ENCODE peak calls at places on chromosome 10, in eight cellular contexts. R, W, P, H, G, Z, V and D are unnamed samples.

GRCh38 chr10:86287966-86288579 is 78.5 kb downstream of the GRID1 start:
- DNase-seq in R (no peak), W (no peak), P (no peak), H (peak; percentile 15), G (no peak), Z (no peak), V (peak; percentile 50), D (no peak)

GRCh38 chr10:49398000-49398861 is 2.3 kb upstream of the DRGX start:
- DNase-seq in R (peak; percentile 60), W (peak; percentile 63), P (no peak), H (no peak), G (peak; percentile 10), Z (peak; percentile 62), V (peak; percentile 59), D (peak; percentile 41)

GRCh38 chr10:29691564-29692064 is 56.8 kb upstream of the SVIL start:
- DNase-seq in R (peak; percentile 55), W (no peak), P (no peak), H (peak; percentile 73), G (no peak), Z (no peak), V (peak; percentile 64), D (no peak)

GRCh38 chr10:69515699-69516547 is 57.3 kb downstream of the NEUROG3 start:
- DNase-seq in R (peak; percentile 78), W (peak; percentile 89), P (no peak), H (peak; percentile 76), G (peak; percentile 52), Z (no peak), V (no peak), D (peak; percentile 58)

GRCh38 chr10:92914478-92915066 is 66.3 kb downstream of the EXOC6 start:
- DNase-seq in R (peak; percentile 43), W (peak; percentile 68), P (no peak), H (no peak), G (peak; percentile 78), Z (no peak), V (no peak), D (no peak)

GRCh38 chr10:48811461-48811860 is 126.8 kb downstream of the WDFY4 start:
- DNase-seq in R (no peak), W (no peak), P (no peak), H (no peak), G (no peak), Z (no peak), V (no peak), D (no peak)

GRCh38 chr10:43264987-43265798 is 1.7 kb downstream of the RASGEF1A start:
- DNase-seq in R (no peak), W (no peak), P (no peak), H (no peak), G (no peak), Z (no peak), V (peak; percentile 54), D (no peak)

GRCh38 chr10:132700168-132701098 is 85.5 kb downstream of the NKX6-2 start:
- DNase-seq in R (peak; percentile 59), W (no peak), P (no peak), H (peak; percentile 61), G (no peak), Z (no peak), V (no peak), D (no peak)

GRCh38 chr10:5288359-5288758 is 76.4 kb upstream of the UCN3 start:
- DNase-seq in R (no peak), W (no peak), P (no peak), H (no peak), G (no peak), Z (no peak), V (no peak), D (no peak)

GRCh38 chr10:87818505-87819273 is 663 bp upstream of the ATAD1 start:
- DNase-seq in R (no peak), W (peak; percentile 84), P (no peak), H (no peak), G (peak; percentile 5), Z (no peak), V (no peak), D (no peak)

GRCh38 chr10:63700209-63700934 is 179.2 kb downstream of the REEP3 start:
- DNase-seq in R (peak; percentile 57), W (peak; percentile 50), P (no peak), H (peak; percentile 88), G (peak; percentile 54), Z (no peak), V (peak; percentile 80), D (no peak)

GRCh38 chr10:43355749-43356371 is 15.6 kb upstream of the FXYD4 start:
- DNase-seq in R (no peak), W (peak; percentile 14), P (no peak), H (no peak), G (no peak), Z (no peak), V (no peak), D (no peak)

GRCh38 chr10:60646966-60647796 is 131.1 kb upstream of the CDK1 start:
- DNase-seq in R (no peak), W (peak; percentile 46), P (no peak), H (no peak), G (peak; percentile 83), Z (no peak), V (no peak), D (no peak)

GRCh38 chr10:76026931-76027330 is 595.5 kb downstream of the LRMDA start:
- DNase-seq in R (no peak), W (no peak), P (no peak), H (no peak), G (no peak), Z (no peak), V (no peak), D (no peak)

GRCh38 chr10:132365102-132365501 is 31.9 kb upstream of the PWWP2B start:
- DNase-seq in R (no peak), W (no peak), P (no peak), H (no peak), G (no peak), Z (no peak), V (no peak), D (no peak)

GRCh38 chr10:77386833-77387232 is 250.8 kb downstream of the KCNMA1 start:
- DNase-seq in R (no peak), W (peak; percentile 40), P (no peak), H (peak; percentile 75), G (no peak), Z (no peak), V (no peak), D (no peak)

GRCh38 chr10:127576751-127577161 is 27.6 kb downstream of the NPS start:
- DNase-seq in R (no peak), W (no peak), P (no peak), H (no peak), G (no peak), Z (no peak), V (no peak), D (no peak)

GRCh38 chr10:34305189-34305588 is 509.9 kb downstream of the PARD3 start:
- DNase-seq in R (no peak), W (peak; percentile 2), P (no peak), H (no peak), G (no peak), Z (peak; percentile 25), V (no peak), D (no peak)

GRCh38 chr10:131094406-131095108 is 217.0 kb downstream of the TCERG1L start:
- DNase-seq in R (peak; percentile 82), W (no peak), P (no peak), H (no peak), G (peak; percentile 25), Z (no peak), V (no peak), D (no peak)

GRCh38 chr10:117535045-117535751 is 7.3 kb upstream of the EMX2 start:
- DNase-seq in R (no peak), W (no peak), P (no peak), H (peak; percentile 59), G (no peak), Z (no peak), V (no peak), D (no peak)
- TF ChIP-seq CTCF in R (no peak), W (no peak), P (no peak), H (no peak), G (no peak), Z (no peak), V (no peak), D (no peak)

GRCh38 chr10:84522612-84523462 is 194.4 kb downstream of the CCSER2 start:
- DNase-seq in R (no peak), W (no peak), P (no peak), H (no peak), G (no peak), Z (no peak), V (no peak), D (no peak)
- TF ChIP-seq CTCF in R (no peak), W (no peak), P (no peak), H (no peak), G (no peak), Z (no peak), V (no peak), D (no peak)

GRCh38 chr10:103969436-103969835 is 2.5 kb downstream of the SLK start:
- DNase-seq in R (no peak), W (no peak), P (no peak), H (no peak), G (no peak), Z (no peak), V (no peak), D (no peak)

GRCh38 chr10:103966671-103967432 is at the start of gene SLK:
- DNase-seq in R (peak; percentile 78), W (peak; percentile 82), P (peak; percentile 12), H (peak; percentile 86), G (peak; percentile 68), Z (peak; percentile 83), V (peak; percentile 80), D (peak; percentile 89)

GRCh38 chr10:103969857-103970627 is 3.1 kb downstream of the SLK start:
- DNase-seq in R (no peak), W (no peak), P (no peak), H (no peak), G (no peak), Z (no peak), V (no peak), D (no peak)

GRCh38 chr10:103968441-103969391 is 1.8 kb downstream of the SLK start:
- DNase-seq in R (no peak), W (no peak), P (no peak), H (no peak), G (no peak), Z (no peak), V (no peak), D (no peak)

DNA sequence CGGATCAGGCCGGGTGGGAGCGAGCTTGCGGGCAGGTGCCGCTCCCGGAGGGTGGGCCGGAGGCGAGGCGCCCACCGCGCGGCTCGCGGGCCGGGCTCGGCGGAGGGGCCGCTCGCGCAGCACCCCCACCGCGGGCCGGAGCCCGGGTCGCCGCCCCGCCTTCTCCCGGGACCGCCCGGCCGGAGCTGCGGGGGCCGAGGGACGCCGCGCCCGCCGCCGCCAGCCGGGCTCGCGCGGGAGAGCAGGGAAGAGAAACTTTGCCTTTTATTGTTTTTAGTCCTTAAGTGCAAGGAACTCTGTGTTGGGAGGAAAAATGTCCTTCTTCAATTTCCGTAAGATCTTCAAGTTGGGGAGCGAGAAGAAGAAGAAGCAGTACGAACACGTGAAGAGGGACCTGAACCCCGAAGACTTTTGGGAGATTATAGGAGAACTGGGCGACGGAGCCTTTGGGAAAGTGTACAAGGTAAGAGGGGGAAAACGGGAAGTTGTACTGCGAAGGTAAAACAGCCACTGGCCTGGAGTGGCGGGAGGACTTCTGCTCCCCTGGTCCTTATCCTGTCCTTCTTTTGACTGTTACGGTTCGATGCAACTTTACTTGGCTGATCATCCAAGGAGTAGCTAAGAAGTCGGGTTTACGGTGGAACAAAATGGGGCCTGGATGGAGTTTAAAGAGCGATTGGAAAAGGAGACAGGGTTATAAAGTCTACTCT is 648 bp downstream of the SLK start:
- DNase-seq in R (peak; percentile 34), W (peak; percentile 10), P (no peak), H (peak; percentile 64), G (peak; percentile 20), Z (no peak), V (no peak), D (no peak)
- TF ChIP-seq CTCF in R (no peak), W (no peak), P (no peak), H (no peak), G (no peak), Z (no peak), V (no peak), D (no peak)

GRCh38 chr10:19663344-19663743 is 152.9 kb upstream of the PLXDC2 start:
- DNase-seq in R (no peak), W (no peak), P (no peak), H (no peak), G (no peak), Z (no peak), V (no peak), D (no peak)
- TF ChIP-seq CTCF in R (no peak), W (no peak), P (no peak), H (no peak), G (no peak), Z (no peak), V (no peak), D (no peak)